ENCODE peak calls at places on chromosomes 11 and 22, in five cellular contexts. One of them, this sample, is unnamed.

GRCh38 chr11:20618083-20618482 is 18.7 kb downstream of the SLC6A5 start:
- DNase-seq in H9: no peak
- DNase-seq in IMR-90: no peak
- DNase-seq in A549: no peak
- DNase-seq in OCI-LY7: no peak
- DNase-seq in this sample: no peak

GRCh38 chr11:9957072-9957471 is 293.2 kb downstream of the SWAP70 start:
- DNase-seq in H9: no peak
- DNase-seq in IMR-90: no peak
- DNase-seq in A549: no peak
- DNase-seq in OCI-LY7: no peak
- DNase-seq in this sample: no peak

GRCh38 chr11:64357904-64358535 is 942 bp upstream of the RPS6KA4 start:
- DNase-seq in H9: no peak
- DNase-seq in IMR-90: no peak
- DNase-seq in A549: peak; percentile 58
- DNase-seq in OCI-LY7: no peak
- DNase-seq in this sample: peak; percentile 91

GRCh38 chr11:44416776-44417175 is 106.8 kb upstream of the ALX4 start:
- DNase-seq in H9: no peak
- DNase-seq in IMR-90: no peak
- DNase-seq in A549: no peak
- DNase-seq in OCI-LY7: no peak
- DNase-seq in this sample: no peak

GRCh38 chr11:126669416-126669815 is 313.9 kb downstream of the ST3GAL4 start:
- DNase-seq in H9: no peak
- DNase-seq in IMR-90: peak; percentile 74
- DNase-seq in A549: no peak
- DNase-seq in OCI-LY7: no peak
- DNase-seq in this sample: no peak

GRCh38 chr22:23580586-23581251 is 629 bp upstream of the IGLL1 start:
- DNase-seq in H9: no peak
- DNase-seq in IMR-90: no peak
- DNase-seq in A549: no peak
- DNase-seq in OCI-LY7: no peak
- DNase-seq in this sample: no peak

GRCh38 chr11:22922672-22923071 is 62.4 kb upstream of the CCDC179 start:
- DNase-seq in H9: no peak
- DNase-seq in IMR-90: no peak
- DNase-seq in A549: no peak
- DNase-seq in OCI-LY7: no peak
- DNase-seq in this sample: no peak

GRCh38 chr11:83909579-83909978 is 623.4 kb upstream of the CCDC90B start:
- DNase-seq in H9: no peak
- DNase-seq in IMR-90: no peak
- DNase-seq in A549: no peak
- DNase-seq in OCI-LY7: no peak
- DNase-seq in this sample: no peak

GRCh38 chr22:48758021-48758561 is 1069.6 kb downstream of the BRD1 start:
- DNase-seq in H9: peak; percentile 20
- DNase-seq in IMR-90: no peak
- DNase-seq in A549: no peak
- DNase-seq in OCI-LY7: no peak
- DNase-seq in this sample: no peak

GRCh38 chr11:116605543-116605942 is 167.2 kb downstream of the BUD13 start:
- DNase-seq in H9: peak; percentile 86
- DNase-seq in IMR-90: peak; percentile 11
- DNase-seq in A549: no peak
- DNase-seq in OCI-LY7: peak; percentile 56
- DNase-seq in this sample: no peak

GRCh38 chr11:114606003-114606801 is 10.6 kb upstream of the NXPE4 start:
- DNase-seq in H9: no peak
- DNase-seq in IMR-90: peak; percentile 3
- DNase-seq in A549: no peak
- DNase-seq in OCI-LY7: no peak
- DNase-seq in this sample: no peak

GRCh38 chr11:108733479-108734116 is 68.7 kb downstream of the DDX10 start:
- DNase-seq in H9: no peak
- DNase-seq in IMR-90: peak; percentile 62
- DNase-seq in A549: no peak
- DNase-seq in OCI-LY7: no peak
- DNase-seq in this sample: no peak

GRCh38 chr11:65182258-65183170 is 786 bp downstream of the CAPN1 start:
- DNase-seq in H9: peak; percentile 88
- DNase-seq in IMR-90: no peak
- DNase-seq in A549: no peak
- DNase-seq in OCI-LY7: peak; percentile 25
- DNase-seq in this sample: peak; percentile 85

GRCh38 chr11:14812776-14813175 is 79.3 kb downstream of the CYP2R1 start:
- DNase-seq in H9: no peak
- DNase-seq in IMR-90: peak; percentile 2
- DNase-seq in A549: no peak
- DNase-seq in OCI-LY7: no peak
- DNase-seq in this sample: no peak

GRCh38 chr11:10474551-10474950 is 19.5 kb downstream of the AMPD3 start:
- DNase-seq in H9: no peak
- DNase-seq in IMR-90: no peak
- DNase-seq in A549: no peak
- DNase-seq in OCI-LY7: no peak
- DNase-seq in this sample: peak; percentile 55

GRCh38 chr22:17443413-17444203 is 74.3 kb downstream of the CECR2 start:
- DNase-seq in H9: no peak
- DNase-seq in IMR-90: no peak
- DNase-seq in A549: no peak
- DNase-seq in OCI-LY7: no peak
- DNase-seq in this sample: no peak

GRCh38 chr11:8087185-8087584 is 6.2 kb downstream of the TUB start:
- DNase-seq in H9: peak; percentile 70
- DNase-seq in IMR-90: no peak
- DNase-seq in A549: no peak
- DNase-seq in OCI-LY7: no peak
- DNase-seq in this sample: peak; percentile 75

GRCh38 chr11:60950933-60951610 is 904 bp downstream of the SLC15A3 start:
- DNase-seq in H9: peak; percentile 59
- DNase-seq in IMR-90: no peak
- DNase-seq in A549: no peak
- DNase-seq in OCI-LY7: no peak
- DNase-seq in this sample: peak; percentile 81

GRCh38 chr11:61728940-61729219 is 23.6 kb upstream of the MYRF start:
- DNase-seq in H9: no peak
- DNase-seq in IMR-90: peak; percentile 50
- DNase-seq in A549: peak; percentile 80
- DNase-seq in OCI-LY7: no peak
- DNase-seq in this sample: peak; percentile 96

GRCh38 chr11:124643605-124644425 is 21.2 kb downstream of the TBRG1 start:
- DNase-seq in H9: no peak
- DNase-seq in IMR-90: peak; percentile 97
- DNase-seq in A549: no peak
- DNase-seq in OCI-LY7: no peak
- DNase-seq in this sample: peak; percentile 90

GRCh38 chr11:118145285-118146227 is 7.1 kb downstream of the SCN4B start:
- DNase-seq in H9: peak; percentile 92
- DNase-seq in IMR-90: peak; percentile 41
- DNase-seq in A549: peak; percentile 92
- DNase-seq in OCI-LY7: peak; percentile 84
- DNase-seq in this sample: peak; percentile 98

GRCh38 chr22:36068776-36069344 is 40.2 kb upstream of the RBFOX2 start:
- DNase-seq in H9: no peak
- DNase-seq in IMR-90: peak; percentile 29
- DNase-seq in A549: no peak
- DNase-seq in OCI-LY7: peak; percentile 16
- DNase-seq in this sample: no peak

GRCh38 chr11:17513853-17514252 is 30.4 kb downstream of the USH1C start:
- DNase-seq in H9: no peak
- DNase-seq in IMR-90: no peak
- DNase-seq in A549: no peak
- DNase-seq in OCI-LY7: no peak
- DNase-seq in this sample: peak; percentile 63

GRCh38 chr11:92211576-92212167 is 12.9 kb upstream of the FAT3 start:
- DNase-seq in H9: peak; percentile 62
- DNase-seq in IMR-90: peak; percentile 33
- DNase-seq in A549: no peak
- DNase-seq in OCI-LY7: no peak
- DNase-seq in this sample: peak; percentile 66

GRCh38 chr11:32580967-32581366 is 2.7 kb upstream of the EIF3M start:
- DNase-seq in H9: no peak
- DNase-seq in IMR-90: peak; percentile 44
- DNase-seq in A549: no peak
- DNase-seq in OCI-LY7: no peak
- DNase-seq in this sample: no peak

GRCh38 chr22:42076764-42077485 is 2.6 kb upstream of the SMDT1 start:
- DNase-seq in H9: no peak
- DNase-seq in IMR-90: no peak
- DNase-seq in A549: no peak
- DNase-seq in OCI-LY7: no peak
- DNase-seq in this sample: peak; percentile 57

GRCh38 chr22:27668828-27669797 is 132.4 kb downstream of the MN1 start:
- DNase-seq in H9: peak; percentile 48
- DNase-seq in IMR-90: peak; percentile 18
- DNase-seq in A549: peak; percentile 58
- DNase-seq in OCI-LY7: no peak
- DNase-seq in this sample: peak; percentile 87

GRCh38 chr11:107370390-107370789 is 87.2 kb downstream of the CWF19L2 start:
- DNase-seq in H9: no peak
- DNase-seq in IMR-90: no peak
- DNase-seq in A549: no peak
- DNase-seq in OCI-LY7: no peak
- DNase-seq in this sample: no peak

GRCh38 chr22:45036154-45036553 is 26.3 kb upstream of the PHF21B start:
- DNase-seq in H9: no peak
- DNase-seq in IMR-90: peak; percentile 16
- DNase-seq in A549: no peak
- DNase-seq in OCI-LY7: no peak
- DNase-seq in this sample: no peak

GRCh38 chr11:102410382-102410784 is 42.2 kb downstream of the TMEM123 start:
- DNase-seq in H9: no peak
- DNase-seq in IMR-90: peak; percentile 62
- DNase-seq in A549: no peak
- DNase-seq in OCI-LY7: no peak
- DNase-seq in this sample: peak; percentile 64

GRCh38 chr11:88475991-88476418 is 138.5 kb upstream of the CTSC start:
- DNase-seq in H9: no peak
- DNase-seq in IMR-90: peak; percentile 66
- DNase-seq in A549: no peak
- DNase-seq in OCI-LY7: no peak
- DNase-seq in this sample: no peak

GRCh38 chr11:7893792-7894191 is 37.3 kb downstream of the OR10A6 start:
- DNase-seq in H9: no peak
- DNase-seq in IMR-90: no peak
- DNase-seq in A549: no peak
- DNase-seq in OCI-LY7: no peak
- DNase-seq in this sample: no peak

GRCh38 chr11:32881286-32881685 is 11.3 kb upstream of the QSER1 start:
- DNase-seq in H9: no peak
- DNase-seq in IMR-90: peak; percentile 30
- DNase-seq in A549: no peak
- DNase-seq in OCI-LY7: no peak
- DNase-seq in this sample: no peak

GRCh38 chr11:45577755-45578154 is 87.7 kb downstream of the CHST1 start:
- DNase-seq in H9: no peak
- DNase-seq in IMR-90: no peak
- DNase-seq in A549: no peak
- DNase-seq in OCI-LY7: no peak
- DNase-seq in this sample: no peak

GRCh38 chr11:22459053-22459452 is 120.9 kb downstream of the SLC17A6 start:
- DNase-seq in H9: no peak
- DNase-seq in IMR-90: peak; percentile 79
- DNase-seq in A549: no peak
- DNase-seq in OCI-LY7: no peak
- DNase-seq in this sample: no peak

GRCh38 chr22:29933619-29934018 is 50.6 kb downstream of the MTMR3 start:
- DNase-seq in H9: no peak
- DNase-seq in IMR-90: no peak
- DNase-seq in A549: no peak
- DNase-seq in OCI-LY7: no peak
- DNase-seq in this sample: no peak
- H3K4me2 ChIP-seq in H9: no peak overlapping the region
- H3K4me2 ChIP-seq in IMR-90: no peak overlapping the region
- H3K4me2 ChIP-seq in A549: no peak overlapping the region
- H3K4me2 ChIP-seq in OCI-LY7: no peak overlapping the region
- H3K4me2 ChIP-seq in this sample: no peak overlapping the region

GRCh38 chr22:32541481-32541880 is 66.9 kb downstream of the FBXO7 start:
- DNase-seq in H9: no peak
- DNase-seq in IMR-90: no peak
- DNase-seq in A549: no peak
- DNase-seq in OCI-LY7: no peak
- DNase-seq in this sample: no peak
- TF ChIP-seq CTCF in H9: no peak
- TF ChIP-seq CTCF in IMR-90: no peak
- TF ChIP-seq CTCF in A549: no peak
- TF ChIP-seq CTCF in OCI-LY7: no peak
- TF ChIP-seq CTCF in this sample: no peak

GRCh38 chr22:25039754-25040153 is 87.2 kb downstream of the KIAA1671 start:
- DNase-seq in H9: no peak
- DNase-seq in IMR-90: no peak
- DNase-seq in A549: no peak
- DNase-seq in OCI-LY7: no peak
- DNase-seq in this sample: peak; percentile 25
- H3K4me2 ChIP-seq in H9: no peak overlapping the region
- H3K4me2 ChIP-seq in IMR-90: no peak overlapping the region
- H3K4me2 ChIP-seq in A549: no peak overlapping the region
- H3K4me2 ChIP-seq in OCI-LY7: no peak overlapping the region
- H3K4me2 ChIP-seq in this sample: no peak overlapping the region

DNA sequence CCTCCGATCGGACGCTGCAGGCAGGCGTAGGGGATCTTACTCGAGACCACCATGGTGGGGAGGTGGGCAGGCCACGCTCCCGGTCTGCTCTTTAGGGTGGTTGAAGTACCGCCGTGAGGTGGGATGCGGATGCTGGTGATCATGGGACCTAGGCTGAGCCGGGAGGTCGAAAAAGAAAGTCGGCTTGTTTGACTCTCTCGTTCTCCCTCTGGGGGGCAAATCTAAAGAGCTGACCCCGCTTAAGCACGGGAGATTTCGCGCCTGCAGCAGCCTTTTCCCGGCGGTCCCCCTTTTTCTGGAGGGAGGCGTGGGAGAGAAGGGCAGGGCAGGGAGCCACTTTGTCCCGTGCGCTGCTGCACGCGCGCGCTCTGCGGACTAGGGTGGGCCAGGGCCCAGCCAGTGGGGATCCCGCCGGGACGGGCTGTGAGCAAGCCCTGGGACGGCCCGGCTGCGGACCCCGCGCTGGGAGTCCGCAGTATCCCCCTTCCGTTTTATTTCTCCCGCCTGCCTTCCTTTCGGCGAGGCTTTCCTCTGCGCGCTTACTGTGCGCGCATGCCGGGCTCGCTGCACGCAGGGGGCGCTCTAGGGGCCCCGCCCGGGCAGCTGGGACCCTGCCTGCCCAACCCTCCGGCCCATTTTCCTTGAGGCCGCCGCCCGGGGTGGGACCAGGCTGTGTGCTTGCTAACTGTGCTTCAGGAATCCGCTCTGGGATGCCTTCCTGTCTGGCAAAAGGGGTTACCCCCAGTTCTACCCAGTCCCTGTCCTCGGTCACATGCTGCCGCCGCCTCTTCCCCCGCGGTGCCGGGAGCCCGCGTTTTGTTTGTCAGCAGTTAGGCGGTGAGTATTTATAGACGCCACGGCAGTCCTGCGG is 81.0 kb downstream of the PRR5L start:
- DNase-seq in H9: peak; percentile 76
- DNase-seq in IMR-90: peak; percentile 28
- DNase-seq in A549: peak; percentile 52
- DNase-seq in OCI-LY7: no peak
- DNase-seq in this sample: peak; percentile 84
- TF ChIP-seq CTCF in H9: peak; percentile 77
- TF ChIP-seq CTCF in IMR-90: peak; percentile 60
- TF ChIP-seq CTCF in A549: peak; percentile 78
- TF ChIP-seq CTCF in OCI-LY7: no peak
- TF ChIP-seq CTCF in this sample: peak; percentile 45

This sample was measured in osteoblast.